ENCODE peak calls at places on chromosomes 1 and 21, in five cellular contexts. X is A673, E is MM.1S, F is ovary, S is A549. P is an unnamed sample. For H3K4me1, the result is how much of the 10 kb centered on the place peaks cover.

GRCh38 chr1:170663011-170663410 is 920 bp upstream of the PRRX1 start:
- DNase-seq in X (no peak), E (no peak), F (peak), S (no peak), P (no peak)

GRCh38 chr21:28445081-28445830 is 547.4 kb downstream of the LTN1 start:
- DNase-seq in X (no peak), E (no peak), F (no peak), S (no peak), P (no peak)

GRCh38 chr1:228478326-228478725 is 8.9 kb upstream of the RNF187 start:
- DNase-seq in X (no peak), E (no peak), F (no peak), S (no peak), P (no peak)

GRCh38 chr1:165686121-165686970 is 12.0 kb downstream of the ALDH9A1 start:
- DNase-seq in X (peak), E (no peak), F (no peak), S (no peak), P (no peak)

GRCh38 chr1:204493145-204493881 is 1.3 kb downstream of the PIK3C2B start:
- DNase-seq in X (peak), E (no peak), F (peak), S (peak), P (no peak)

GRCh38 chr21:27189870-27190269 is 223.0 kb upstream of the ADAMTS5 start:
- DNase-seq in X (no peak), E (no peak), F (no peak), S (no peak), P (no peak)

GRCh38 chr1:210233495-210234253 is 1.1 kb downstream of the SERTAD4 start:
- DNase-seq in X (peak), E (peak), F (peak), S (peak), P (no peak)

GRCh38 chr1:47755368-47755990 is 241.7 kb downstream of the TRABD2B start:
- DNase-seq in X (peak), E (peak), F (no peak), S (peak), P (no peak)

GRCh38 chr1:231194843-231195516 is 33.1 kb downstream of the TRIM67 start:
- DNase-seq in X (no peak), E (no peak), F (no peak), S (peak), P (no peak)

GRCh38 chr21:39504230-39504629 is 52.5 kb downstream of the SH3BGR start:
- DNase-seq in X (no peak), E (no peak), F (no peak), S (no peak), P (no peak)

GRCh38 chr1:119093721-119094120 is 46.7 kb downstream of the WARS2 start:
- DNase-seq in X (no peak), E (no peak), F (no peak), S (no peak), P (no peak)

GRCh38 chr1:164707868-164708331 is 148.9 kb downstream of the PBX1 start:
- DNase-seq in X (no peak), E (no peak), F (no peak), S (peak), P (no peak)

GRCh38 chr1:156496211-156496761 is 4.3 kb downstream of the MEF2D start:
- DNase-seq in X (no peak), E (peak), F (peak), S (no peak), P (no peak)

GRCh38 chr21:35156293-35156976 is 107.3 kb upstream of the RUNX1 start:
- DNase-seq in X (no peak), E (no peak), F (no peak), S (no peak), P (no peak)

GRCh38 chr1:52613611-52614373 is 11.6 kb downstream of the GPX7 start:
- DNase-seq in X (no peak), E (no peak), F (no peak), S (no peak), P (no peak)

GRCh38 chr1:87556326-87556725 is 227.6 kb downstream of the LMO4 start:
- DNase-seq in X (no peak), E (no peak), F (no peak), S (no peak), P (no peak)

GRCh38 chr1:64172458-64172983 is 30.9 kb upstream of the UBE2U start:
- DNase-seq in X (peak), E (peak), F (no peak), S (no peak), P (no peak)

GRCh38 chr1:208029381-208030319 is 118.7 kb upstream of the CD34 start:
- DNase-seq in X (no peak), E (no peak), F (peak), S (no peak), P (no peak)

GRCh38 chr1:202858789-202859414 is 30.0 kb downstream of the RABIF start:
- DNase-seq in X (no peak), E (no peak), F (peak), S (no peak), P (peak)

GRCh38 chr1:160952129-160952510 is 2.5 kb downstream of the ITLN2 start:
- DNase-seq in X (no peak), E (peak), F (no peak), S (no peak), P (no peak)

GRCh38 chr1:7454052-7454815 is 316.9 kb upstream of the VAMP3 start:
- DNase-seq in X (peak), E (no peak), F (no peak), S (no peak), P (no peak)

GRCh38 chr1:151166506-151166956 is 587 bp downstream of the SCNM1 start:
- DNase-seq in X (peak), E (peak), F (no peak), S (peak), P (no peak)

GRCh38 chr1:151167116-151167515 is 1.2 kb downstream of the SCNM1 start:
- DNase-seq in X (no peak), E (no peak), F (no peak), S (no peak), P (no peak)

GRCh38 chr1:151164732-151165280 is 896 bp downstream of the LYSMD1 start:
- DNase-seq in X (no peak), E (no peak), F (peak), S (no peak), P (no peak)

GRCh38 chr1:151165738-151166505 is at the start of the genes LYSMD1 and SCNM1:
- DNase-seq in X (peak), E (peak), F (peak), S (peak), P (peak)

GRCh38 chr1:151165281-151165737 is 393 bp downstream of the LYSMD1 start:
- DNase-seq in X (peak), E (no peak), F (peak), S (peak), P (peak)
- H3K4me1 ChIP-seq in X (under half), E (under half), F (under half), S (under half), P (under half)

DNA sequence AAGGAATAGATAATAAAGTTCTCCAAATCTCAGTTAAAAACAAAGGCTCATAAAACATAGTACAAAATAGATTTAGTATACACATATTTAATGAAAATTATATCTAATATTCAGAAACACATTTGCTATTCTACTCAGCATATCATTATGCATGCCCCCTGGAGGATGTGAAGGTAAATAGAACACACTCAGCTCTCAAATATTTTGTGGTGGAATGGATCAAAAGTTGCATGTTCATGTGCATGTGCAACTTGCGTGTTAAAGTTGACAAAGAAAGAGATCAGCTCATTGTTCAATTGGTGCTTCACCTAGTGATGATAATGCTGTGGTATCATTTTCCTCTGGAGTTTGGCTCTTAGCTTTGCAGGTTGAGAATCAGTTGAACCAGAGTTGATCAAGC is 4.9 kb upstream of the ZNF644 start:
- DNase-seq in X (no peak), E (peak), F (no peak), S (no peak), P (no peak)
- TF ChIP-seq CTCF in X (peak), E (peak), F (no peak), S (no peak), P (no peak)

DNA sequence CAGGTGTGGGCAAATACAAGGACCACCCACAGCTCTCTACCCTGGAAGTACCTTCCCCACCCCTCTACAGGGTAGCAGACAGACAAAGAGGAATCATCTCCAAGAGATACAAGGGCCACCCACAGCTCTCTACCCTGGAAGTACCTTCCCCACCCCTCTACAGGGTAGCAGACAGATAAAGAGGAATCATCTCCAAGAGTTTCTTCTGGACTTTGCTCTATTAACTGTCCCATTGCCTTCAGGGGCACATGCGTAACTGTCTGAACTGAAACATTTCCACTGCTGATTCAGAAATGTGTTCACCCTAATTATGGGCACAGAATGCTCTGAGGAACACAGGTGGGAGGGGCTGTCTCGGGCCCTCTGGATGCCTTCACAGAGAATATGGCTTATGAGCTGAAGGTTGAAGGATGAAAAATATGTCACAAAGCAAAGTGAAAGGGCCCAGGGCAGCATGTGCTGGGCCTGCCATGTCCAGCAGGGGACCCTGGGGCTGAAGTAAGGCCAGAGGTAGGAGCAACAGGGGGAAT is 43.9 kb downstream of the ZNF281 start:
- DNase-seq in X (no peak), E (no peak), F (no peak), S (no peak), P (no peak)
- H3K4me1 ChIP-seq in X (under half), E (under half), F (under half), S (half or more), P (under half)

GRCh38 chr1:14850563-14850962 is 252.1 kb downstream of the KAZN start:
- DNase-seq in X (no peak), E (peak), F (no peak), S (no peak), P (no peak)
- TF ChIP-seq CTCF in X (peak), E (peak), F (no peak), S (no peak), P (no peak)

GRCh38 chr1:232389744-232390143 is 240.2 kb downstream of the SIPA1L2 start:
- DNase-seq in X (no peak), E (no peak), F (no peak), S (no peak), P (peak)

GRCh38 chr1:232393834-232394146 is 236.1 kb downstream of the SIPA1L2 start:
- DNase-seq in X (no peak), E (no peak), F (no peak), S (no peak), P (no peak)

GRCh38 chr1:232398823-232399222 is 231.1 kb downstream of the SIPA1L2 start:
- DNase-seq in X (no peak), E (no peak), F (no peak), S (no peak), P (no peak)

GRCh38 chr1:232388363-232388762 is 241.6 kb downstream of the SIPA1L2 start:
- DNase-seq in X (no peak), E (no peak), F (no peak), S (no peak), P (no peak)

GRCh38 chr1:232393010-232393833 is 236.7 kb downstream of the SIPA1L2 start:
- DNase-seq in X (no peak), E (no peak), F (no peak), S (no peak), P (no peak)
- H3K4me1 ChIP-seq in X (under half), E (under half), F (under half), S (under half), P (under half)

P was measured in vagina.